ENCODE peak calls at places on chromosome 9, in eight cellular contexts. W, D, M, O, A, K, Y and L are unnamed samples.
A peak's percentile ranks its signal among the peaks of the same experiment; 100 is the strongest.

GRCh38 chr9:75046725-75047345 is 18.7 kb upstream of the CARNMT1 start:
- DNase-seq in W (no peak), D (no peak), M (no peak), O (no peak), A (no peak), K (no peak), Y (no peak), L (no peak)

GRCh38 chr9:34589656-34590375 is at the start of gene CNTFR:
- DNase-seq in W (peak; percentile 60), D (no peak), M (no peak), O (no peak), A (no peak), K (peak; percentile 70), Y (peak; percentile 75), L (peak; percentile 52)

GRCh38 chr9:110015759-110016158 is 192.2 kb downstream of the C9orf152 start:
- DNase-seq in W (no peak), D (peak; percentile 16), M (no peak), O (peak; percentile 98), A (peak; percentile 59), K (no peak), Y (no peak), L (no peak)

GRCh38 chr9:69762527-69762926 is 2.7 kb upstream of the PTAR1 start:
- DNase-seq in W (no peak), D (no peak), M (no peak), O (no peak), A (no peak), K (no peak), Y (no peak), L (no peak)

GRCh38 chr9:118637681-118638080 is 731.6 kb downstream of the BRINP1 start:
- DNase-seq in W (no peak), D (no peak), M (no peak), O (no peak), A (no peak), K (no peak), Y (no peak), L (no peak)

GRCh38 chr9:131732061-131732526 is 7.8 kb downstream of the RAPGEF1 start:
- DNase-seq in W (no peak), D (peak; percentile 53), M (no peak), O (peak; percentile 52), A (no peak), K (no peak), Y (no peak), L (no peak)

GRCh38 chr9:113992276-113992951 is 85.7 kb downstream of the AMBP start:
- DNase-seq in W (no peak), D (no peak), M (no peak), O (peak; percentile 7), A (no peak), K (peak; percentile 88), Y (no peak), L (no peak)

GRCh38 chr9:110536802-110537201 is 42.7 kb downstream of the SVEP1 start:
- DNase-seq in W (no peak), D (no peak), M (no peak), O (no peak), A (peak; percentile 90), K (no peak), Y (no peak), L (no peak)

GRCh38 chr9:131400627-131401026 is 6.7 kb downstream of the PRRC2B start:
- DNase-seq in W (no peak), D (no peak), M (no peak), O (no peak), A (no peak), K (no peak), Y (no peak), L (no peak)

GRCh38 chr9:112689341-112689740 is 28.6 kb downstream of the INIP start:
- DNase-seq in W (no peak), D (no peak), M (no peak), O (no peak), A (no peak), K (no peak), Y (no peak), L (no peak)

GRCh38 chr9:26219961-26220360 is 541.7 kb upstream of the TUSC1 start:
- DNase-seq in W (no peak), D (no peak), M (no peak), O (no peak), A (peak; percentile 20), K (peak; percentile 25), Y (no peak), L (no peak)

GRCh38 chr9:119526703-119527102 is 157.5 kb upstream of the BRINP1 start:
- DNase-seq in W (no peak), D (no peak), M (no peak), O (no peak), A (no peak), K (no peak), Y (no peak), L (no peak)

GRCh38 chr9:111798786-111799185 is 4.0 kb upstream of the SHOC1 start:
- DNase-seq in W (no peak), D (no peak), M (no peak), O (peak; percentile 25), A (peak; percentile 25), K (no peak), Y (no peak), L (no peak)

GRCh38 chr9:109910616-109911568 is 130.9 kb downstream of the PALM2AKAP2 start:
- DNase-seq in W (no peak), D (no peak), M (no peak), O (peak; percentile 90), A (peak; percentile 67), K (no peak), Y (no peak), L (no peak)

GRCh38 chr9:97364769-97365490 is 47.0 kb upstream of the TDRD7 start:
- DNase-seq in W (no peak), D (no peak), M (no peak), O (no peak), A (no peak), K (no peak), Y (no peak), L (no peak)

GRCh38 chr9:130925050-130925678 is 13.9 kb downstream of the FIBCD1 start:
- DNase-seq in W (no peak), D (no peak), M (no peak), O (no peak), A (no peak), K (no peak), Y (no peak), L (no peak)

GRCh38 chr9:72856985-72857631 is 95.7 kb downstream of the ALDH1A1 start:
- DNase-seq in W (peak; percentile 40), D (no peak), M (no peak), O (peak; percentile 70), A (peak; percentile 79), K (no peak), Y (no peak), L (no peak)

GRCh38 chr9:69211424-69212036 is 37.5 kb downstream of the TJP2 start:
- DNase-seq in W (no peak), D (no peak), M (no peak), O (no peak), A (no peak), K (no peak), Y (no peak), L (no peak)

GRCh38 chr9:87516222-87516930 is 18.7 kb downstream of the DAPK1 start:
- DNase-seq in W (no peak), D (no peak), M (no peak), O (peak; percentile 86), A (peak; percentile 91), K (no peak), Y (no peak), L (no peak)

GRCh38 chr9:7313389-7313788 is 486.2 kb downstream of the DMAC1 start:
- DNase-seq in W (no peak), D (no peak), M (no peak), O (no peak), A (no peak), K (no peak), Y (no peak), L (no peak)

GRCh38 chr9:3361115-3361514 is 164.7 kb downstream of the RFX3 start:
- DNase-seq in W (no peak), D (no peak), M (no peak), O (no peak), A (no peak), K (no peak), Y (no peak), L (no peak)